ENCODE peak calls at places on chromosomes 2 and 18, in seven cellular contexts. One of them, this sample, is unnamed.
A peak's percentile ranks its signal among the peaks of the same experiment; 100 is the strongest.

GRCh38 chr2:225793736-225794550 is 394.4 kb downstream of the NYAP2 start:
- DNase-seq in endodermal cell: no peak
- DNase-seq in Karpas-422: no peak
- DNase-seq in brain microvascular endothelial cell: no peak
- DNase-seq in Peyer's patch: no peak
- DNase-seq in ovary: no peak
- DNase-seq in left lung: no peak
- DNase-seq in this sample: no peak

GRCh38 chr18:76821356-76821874 is 942 bp upstream of the ZNF236 start:
- DNase-seq in endodermal cell: no peak
- DNase-seq in Karpas-422: peak; percentile 75
- DNase-seq in brain microvascular endothelial cell: no peak
- DNase-seq in Peyer's patch: no peak
- DNase-seq in ovary: no peak
- DNase-seq in left lung: no peak
- DNase-seq in this sample: no peak

GRCh38 chr2:209422191-209422754 is 1.6 kb upstream of the MAP2 start:
- DNase-seq in endodermal cell: no peak
- DNase-seq in Karpas-422: no peak
- DNase-seq in brain microvascular endothelial cell: no peak
- DNase-seq in Peyer's patch: no peak
- DNase-seq in ovary: no peak
- DNase-seq in left lung: no peak
- DNase-seq in this sample: no peak

GRCh38 chr2:228545749-228546148 is 364.3 kb upstream of the SPHKAP start:
- DNase-seq in endodermal cell: peak; percentile 47
- DNase-seq in Karpas-422: no peak
- DNase-seq in brain microvascular endothelial cell: no peak
- DNase-seq in Peyer's patch: no peak
- DNase-seq in ovary: no peak
- DNase-seq in left lung: no peak
- DNase-seq in this sample: no peak

GRCh38 chr2:135163306-135163705 is 111.2 kb downstream of the RAB3GAP1 start:
- DNase-seq in endodermal cell: no peak
- DNase-seq in Karpas-422: no peak
- DNase-seq in brain microvascular endothelial cell: no peak
- DNase-seq in Peyer's patch: no peak
- DNase-seq in ovary: no peak
- DNase-seq in left lung: no peak
- DNase-seq in this sample: no peak

GRCh38 chr2:86622409-86622877 is 1.2 kb downstream of the RNF103 start:
- DNase-seq in endodermal cell: peak; percentile 69
- DNase-seq in Karpas-422: peak; percentile 82
- DNase-seq in brain microvascular endothelial cell: no peak
- DNase-seq in Peyer's patch: peak; percentile 63
- DNase-seq in ovary: no peak
- DNase-seq in left lung: no peak
- DNase-seq in this sample: peak; percentile 50

GRCh38 chr18:76365561-76365960 is 129.5 kb downstream of the ZNF516 start:
- DNase-seq in endodermal cell: no peak
- DNase-seq in Karpas-422: no peak
- DNase-seq in brain microvascular endothelial cell: no peak
- DNase-seq in Peyer's patch: no peak
- DNase-seq in ovary: peak; percentile 9
- DNase-seq in left lung: no peak
- DNase-seq in this sample: no peak

GRCh38 chr2:38427053-38427452 is 50.0 kb upstream of the ATL2 start:
- DNase-seq in endodermal cell: no peak
- DNase-seq in Karpas-422: no peak
- DNase-seq in brain microvascular endothelial cell: no peak
- DNase-seq in Peyer's patch: no peak
- DNase-seq in ovary: no peak
- DNase-seq in left lung: no peak
- DNase-seq in this sample: no peak

GRCh38 chr2:148122788-148123187 is 101.9 kb downstream of the MBD5 start:
- DNase-seq in endodermal cell: no peak
- DNase-seq in Karpas-422: no peak
- DNase-seq in brain microvascular endothelial cell: peak; percentile 60
- DNase-seq in Peyer's patch: no peak
- DNase-seq in ovary: no peak
- DNase-seq in left lung: no peak
- DNase-seq in this sample: no peak

GRCh38 chr18:36094431-36094830 is 27.1 kb upstream of the RPRD1A start:
- DNase-seq in endodermal cell: no peak
- DNase-seq in Karpas-422: no peak
- DNase-seq in brain microvascular endothelial cell: no peak
- DNase-seq in Peyer's patch: no peak
- DNase-seq in ovary: no peak
- DNase-seq in left lung: no peak
- DNase-seq in this sample: no peak

GRCh38 chr2:43129676-43130547 is 96.5 kb downstream of the ZFP36L2 start:
- DNase-seq in endodermal cell: peak; percentile 40
- DNase-seq in Karpas-422: no peak
- DNase-seq in brain microvascular endothelial cell: no peak
- DNase-seq in Peyer's patch: peak; percentile 54
- DNase-seq in ovary: no peak
- DNase-seq in left lung: peak; percentile 91
- DNase-seq in this sample: peak; percentile 51

GRCh38 chr2:181742908-181743722 is 62.8 kb upstream of the NEUROD1 start:
- DNase-seq in endodermal cell: peak; percentile 64
- DNase-seq in Karpas-422: peak; percentile 80
- DNase-seq in brain microvascular endothelial cell: peak; percentile 50
- DNase-seq in Peyer's patch: no peak
- DNase-seq in ovary: no peak
- DNase-seq in left lung: no peak
- DNase-seq in this sample: no peak

GRCh38 chr2:213238753-213239591 is 45.3 kb upstream of the SPAG16 start:
- DNase-seq in endodermal cell: no peak
- DNase-seq in Karpas-422: no peak
- DNase-seq in brain microvascular endothelial cell: peak; percentile 85
- DNase-seq in Peyer's patch: no peak
- DNase-seq in ovary: peak; percentile 43
- DNase-seq in left lung: no peak
- DNase-seq in this sample: no peak

GRCh38 chr2:213237251-213237650 is 47.0 kb upstream of the SPAG16 start:
- DNase-seq in endodermal cell: no peak
- DNase-seq in Karpas-422: no peak
- DNase-seq in brain microvascular endothelial cell: no peak
- DNase-seq in Peyer's patch: no peak
- DNase-seq in ovary: no peak
- DNase-seq in left lung: no peak
- DNase-seq in this sample: no peak

GRCh38 chr2:213235741-213236140 is 48.5 kb upstream of the SPAG16 start:
- DNase-seq in endodermal cell: no peak
- DNase-seq in Karpas-422: no peak
- DNase-seq in brain microvascular endothelial cell: no peak
- DNase-seq in Peyer's patch: no peak
- DNase-seq in ovary: no peak
- DNase-seq in left lung: no peak
- DNase-seq in this sample: no peak

GRCh38 chr2:213234641-213235040 is 49.6 kb upstream of the SPAG16 start:
- DNase-seq in endodermal cell: no peak
- DNase-seq in Karpas-422: no peak
- DNase-seq in brain microvascular endothelial cell: no peak
- DNase-seq in Peyer's patch: no peak
- DNase-seq in ovary: no peak
- DNase-seq in left lung: no peak
- DNase-seq in this sample: no peak

DNA sequence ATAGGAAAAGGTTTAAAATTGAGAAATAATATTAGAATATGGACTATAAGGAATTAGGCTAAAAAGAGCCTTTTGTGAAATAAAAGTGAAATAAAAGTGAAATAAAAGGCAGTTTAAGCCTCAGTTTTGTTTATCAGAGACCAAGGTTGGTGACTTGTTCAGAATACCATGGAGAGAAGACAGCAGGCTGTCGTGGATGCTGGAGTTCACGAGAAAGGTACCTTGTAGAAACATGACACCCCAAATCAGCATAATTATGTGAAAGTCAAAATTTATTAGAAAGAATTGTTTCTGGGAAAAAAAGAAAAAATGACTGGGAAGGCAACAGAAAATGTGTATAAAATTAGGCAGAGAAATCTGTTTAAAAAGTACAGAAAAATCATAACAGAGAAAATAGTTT is 46.5 kb upstream of the SPAG16 start:
- DNase-seq in endodermal cell: no peak
- DNase-seq in Karpas-422: no peak
- DNase-seq in brain microvascular endothelial cell: no peak
- DNase-seq in Peyer's patch: no peak
- DNase-seq in ovary: no peak
- DNase-seq in left lung: no peak
- DNase-seq in this sample: no peak
- H3K4me3 ChIP-seq in endodermal cell: no peak overlapping the region
- H3K4me3 ChIP-seq in Karpas-422: no peak overlapping the region
- H3K4me3 ChIP-seq in brain microvascular endothelial cell: no peak overlapping the region
- H3K4me3 ChIP-seq in Peyer's patch: no peak overlapping the region
- H3K4me3 ChIP-seq in ovary: no peak overlapping the region
- H3K4me3 ChIP-seq in left lung: no peak overlapping the region
- H3K4me3 ChIP-seq in this sample: no peak overlapping the region

GRCh38 chr2:36479406-36479805 is 118.6 kb downstream of the FEZ2 start:
- DNase-seq in endodermal cell: no peak
- DNase-seq in Karpas-422: no peak
- DNase-seq in brain microvascular endothelial cell: no peak
- DNase-seq in Peyer's patch: no peak
- DNase-seq in ovary: no peak
- DNase-seq in left lung: peak; percentile 70
- DNase-seq in this sample: no peak

GRCh38 chr2:36481709-36482108 is 116.3 kb downstream of the FEZ2 start:
- DNase-seq in endodermal cell: no peak
- DNase-seq in Karpas-422: no peak
- DNase-seq in brain microvascular endothelial cell: no peak
- DNase-seq in Peyer's patch: no peak
- DNase-seq in ovary: no peak
- DNase-seq in left lung: no peak
- DNase-seq in this sample: no peak

GRCh38 chr2:36480596-36480995 is 117.4 kb downstream of the FEZ2 start:
- DNase-seq in endodermal cell: no peak
- DNase-seq in Karpas-422: no peak
- DNase-seq in brain microvascular endothelial cell: no peak
- DNase-seq in Peyer's patch: no peak
- DNase-seq in ovary: no peak
- DNase-seq in left lung: no peak
- DNase-seq in this sample: no peak

GRCh38 chr2:36478999-36479398 is 119.0 kb downstream of the FEZ2 start:
- DNase-seq in endodermal cell: no peak
- DNase-seq in Karpas-422: no peak
- DNase-seq in brain microvascular endothelial cell: no peak
- DNase-seq in Peyer's patch: no peak
- DNase-seq in ovary: no peak
- DNase-seq in left lung: no peak
- DNase-seq in this sample: no peak

DNA sequence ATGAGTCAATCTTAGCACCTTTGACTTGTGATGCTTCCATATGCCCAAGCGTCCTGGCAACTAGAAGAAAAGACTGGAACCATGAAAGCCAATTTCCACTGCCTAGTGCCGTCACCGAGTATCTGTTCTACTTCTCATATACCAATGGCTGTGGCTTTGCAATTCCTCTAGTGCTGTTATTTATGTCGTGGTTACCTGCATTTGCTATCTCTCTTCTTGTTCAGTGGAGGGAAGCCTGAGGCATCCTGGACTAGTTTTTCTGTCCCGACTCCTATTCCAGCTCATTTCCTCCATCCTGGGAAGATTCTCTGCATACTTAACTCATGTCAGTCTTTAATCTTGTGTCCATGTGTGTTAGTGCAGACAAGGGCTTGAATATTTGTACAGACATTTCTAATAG is 117.9 kb downstream of the FEZ2 start:
- DNase-seq in endodermal cell: no peak
- DNase-seq in Karpas-422: no peak
- DNase-seq in brain microvascular endothelial cell: no peak
- DNase-seq in Peyer's patch: no peak
- DNase-seq in ovary: no peak
- DNase-seq in left lung: no peak
- DNase-seq in this sample: no peak
- H3K36me3 ChIP-seq in endodermal cell: peaks cover 91% of the 10 kb centered on the region
- H3K36me3 ChIP-seq in Karpas-422: no peaks in the 10 kb centered on the region
- H3K36me3 ChIP-seq in brain microvascular endothelial cell: peaks cover 71% of the 10 kb centered on the region
- H3K36me3 ChIP-seq in Peyer's patch: peaks cover 38% of the 10 kb centered on the region
- H3K36me3 ChIP-seq in ovary: no peaks in the 10 kb centered on the region
- H3K36me3 ChIP-seq in left lung: peaks cover 34% of the 10 kb centered on the region
- H3K36me3 ChIP-seq in this sample: peaks cover 12% of the 10 kb centered on the region

GRCh38 chr18:63447066-63447465 is 24.8 kb upstream of the VPS4B start:
- DNase-seq in endodermal cell: no peak
- DNase-seq in Karpas-422: no peak
- DNase-seq in brain microvascular endothelial cell: no peak
- DNase-seq in Peyer's patch: no peak
- DNase-seq in ovary: no peak
- DNase-seq in left lung: no peak
- DNase-seq in this sample: no peak

GRCh38 chr18:63443820-63444219 is 21.5 kb upstream of the VPS4B start:
- DNase-seq in endodermal cell: no peak
- DNase-seq in Karpas-422: no peak
- DNase-seq in brain microvascular endothelial cell: no peak
- DNase-seq in Peyer's patch: no peak
- DNase-seq in ovary: no peak
- DNase-seq in left lung: no peak
- DNase-seq in this sample: no peak

GRCh38 chr18:63445067-63445466 is 22.8 kb upstream of the VPS4B start:
- DNase-seq in endodermal cell: no peak
- DNase-seq in Karpas-422: no peak
- DNase-seq in brain microvascular endothelial cell: no peak
- DNase-seq in Peyer's patch: no peak
- DNase-seq in ovary: no peak
- DNase-seq in left lung: no peak
- DNase-seq in this sample: no peak

GRCh38 chr18:63446266-63446665 is 24.0 kb upstream of the VPS4B start:
- DNase-seq in endodermal cell: no peak
- DNase-seq in Karpas-422: peak; percentile 86
- DNase-seq in brain microvascular endothelial cell: no peak
- DNase-seq in Peyer's patch: no peak
- DNase-seq in ovary: no peak
- DNase-seq in left lung: no peak
- DNase-seq in this sample: no peak

GRCh38 chr18:63444567-63444966 is 22.3 kb upstream of the VPS4B start:
- DNase-seq in endodermal cell: no peak
- DNase-seq in Karpas-422: peak; percentile 80
- DNase-seq in brain microvascular endothelial cell: peak; percentile 69
- DNase-seq in Peyer's patch: no peak
- DNase-seq in ovary: no peak
- DNase-seq in left lung: no peak
- DNase-seq in this sample: no peak
- H3K4me3 ChIP-seq in endodermal cell: no peak overlapping the region
- H3K4me3 ChIP-seq in Karpas-422: no peak overlapping the region
- H3K4me3 ChIP-seq in brain microvascular endothelial cell: no peak overlapping the region
- H3K4me3 ChIP-seq in Peyer's patch: no peak overlapping the region
- H3K4me3 ChIP-seq in ovary: no peak overlapping the region
- H3K4me3 ChIP-seq in left lung: no peak overlapping the region
- H3K4me3 ChIP-seq in this sample: no peak overlapping the region

DNA sequence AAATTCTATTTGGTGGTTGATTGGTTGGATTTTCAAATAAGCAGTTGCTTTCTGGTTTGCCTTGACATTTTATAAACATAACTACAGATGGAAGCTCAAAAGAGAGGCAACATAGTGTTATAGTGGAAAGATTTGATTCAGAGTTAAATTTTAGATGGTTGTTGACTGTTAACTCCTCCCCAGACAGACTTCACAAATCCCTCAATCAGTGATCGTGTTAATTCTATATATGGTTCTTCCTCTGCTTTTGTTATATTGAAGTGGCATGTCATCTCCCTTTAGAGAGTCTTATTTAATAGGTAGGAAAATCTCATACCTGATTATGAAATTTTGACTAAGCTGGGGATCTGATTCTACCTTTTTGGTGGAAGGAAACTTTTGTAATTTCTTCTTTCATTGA is 19.5 kb downstream of the DGUOK start:
- DNase-seq in endodermal cell: no peak
- DNase-seq in Karpas-422: no peak
- DNase-seq in brain microvascular endothelial cell: no peak
- DNase-seq in Peyer's patch: no peak
- DNase-seq in ovary: no peak
- DNase-seq in left lung: no peak
- DNase-seq in this sample: no peak
- H3K36me3 ChIP-seq in endodermal cell: peaks cover 69% of the 10 kb centered on the region
- H3K36me3 ChIP-seq in Karpas-422: peaks cover 66% of the 10 kb centered on the region
- H3K36me3 ChIP-seq in brain microvascular endothelial cell: peaks cover 22% of the 10 kb centered on the region
- H3K36me3 ChIP-seq in Peyer's patch: peaks cover 60% of the 10 kb centered on the region
- H3K36me3 ChIP-seq in ovary: no peaks in the 10 kb centered on the region
- H3K36me3 ChIP-seq in left lung: peaks cover 61% of the 10 kb centered on the region
- H3K36me3 ChIP-seq in this sample: peaks cover 33% of the 10 kb centered on the region